ENCODE peak calls at places on chromosome 7, in ten cellular contexts. K is T-helper 1 cell; O is GM13976; H is stimulated activated CD4-positive, alpha-beta T cell treated with anti-CD3 and anti-CD28 coated beads, Interleukin-1b, Interleukin-23, amount 100 ng/mL, for 1 hour; V is Right ventricle myocardium superior; I is AG08396; P is M059J; Q is activated naive CD4-positive, alpha-beta T cell treated with anti-CD3 and anti-CD28 coated beads, Interleukin-2, amount 50 U/mL, for 72 hours; E is GM23338; L is NCI-H460. C is an unnamed sample.

GRCh38 chr7:10974717-10975032 is 1.0 kb downstream of the PHF14 start:
- DNase-seq in P (no peak), K (no peak), Q (no peak), V (no peak), I (no peak), O (no peak), L (no peak), H (no peak), E (no peak), C (no peak)

GRCh38 chr7:18458830-18459229 is 36.7 kb upstream of the HDAC9 start:
- DNase-seq in Q (no peak), O (no peak), L (no peak), P (peak), I (peak), E (no peak), H (no peak), V (no peak), K (no peak), C (no peak)

GRCh38 chr7:100430450-100431285 is 1.0 kb downstream of the MEPCE start:
- DNase-seq in K (peak), O (peak), H (no peak), E (peak), V (peak), P (no peak), L (no peak), Q (no peak), I (peak), C (no peak)

GRCh38 chr7:153087498-153087897 is 327.9 kb downstream of the ACTR3B start:
- DNase-seq in V (no peak), P (peak), E (no peak), Q (no peak), I (no peak), L (no peak), K (no peak), H (no peak), O (no peak), C (no peak)

GRCh38 chr7:25223206-25223605 is 5.1 kb downstream of the NPVF start:
- DNase-seq in H (no peak), E (no peak), V (no peak), I (no peak), Q (no peak), L (no peak), O (no peak), K (no peak), P (no peak), C (no peak)

GRCh38 chr7:77827999-77828398 is 29.4 kb downstream of the PHTF2 start:
- DNase-seq in K (no peak), V (no peak), E (no peak), L (no peak), Q (no peak), O (no peak), P (no peak), H (no peak), I (no peak), C (no peak)

GRCh38 chr7:20508109-20508508 is 107.4 kb upstream of the ABCB5 start:
- DNase-seq in E (peak), V (no peak), O (no peak), K (no peak), Q (no peak), I (no peak), L (no peak), P (peak), H (no peak), C (peak)

GRCh38 chr7:92115821-92116220 is 18.5 kb downstream of the CYP51A1 start:
- DNase-seq in I (no peak), K (no peak), H (no peak), O (no peak), V (no peak), P (no peak), L (no peak), Q (no peak), E (no peak), C (no peak)

GRCh38 chr7:106604303-106604918 is 56.5 kb downstream of the CCDC71L start:
- DNase-seq in H (no peak), Q (no peak), V (no peak), P (no peak), I (no peak), K (peak), E (no peak), O (no peak), L (no peak), C (no peak)